ENCODE peak calls at places on chromosome 19, in eight cellular contexts. Z is Right ventricle myocardium superior; V is psoas muscle; X is stimulated activated CD4-positive, alpha-beta T cell treated with anti-CD3 and anti-CD28 coated beads, Interleukin-2, amount 100 ng/mL, for 48 hours; D is WERI-Rb-1; T is glutamatergic neuron; U is progenitor cell of endocrine pancreas; O is GM23338. C is an unnamed sample.

GRCh38 chr19:47107201-47107952 is 6.2 kb downstream of the ZC3H4 start:
- DNase-seq in Z (no peak), V (no peak), X (no peak), D (no peak), T (no peak), U (no peak), O (no peak), C (no peak)

GRCh38 chr19:55857149-55857548 is 20.8 kb downstream of the NLRP4 start:
- DNase-seq in Z (no peak), V (no peak), X (no peak), D (no peak), T (no peak), U (no peak), O (no peak), C (no peak)

GRCh38 chr19:47619763-47620162 is 10.8 kb downstream of the BICRA start:
- DNase-seq in Z (no peak), V (no peak), X (no peak), D (no peak), T (no peak), U (no peak), O (peak; percentile 87), C (no peak)

GRCh38 chr19:34556500-34556899 is 74.9 kb downstream of the WTIP start:
- DNase-seq in Z (no peak), V (no peak), X (peak; percentile 19), D (peak; percentile 56), T (peak; percentile 49), U (no peak), O (peak; percentile 75), C (no peak)

GRCh38 chr19:35408284-35409171 is 37.7 kb downstream of the GPR42 start:
- DNase-seq in Z (no peak), V (no peak), X (no peak), D (no peak), T (no peak), U (no peak), O (no peak), C (no peak)

GRCh38 chr19:6800991-6801396 is 28.5 kb downstream of the VAV1 start:
- DNase-seq in Z (no peak), V (no peak), X (no peak), D (no peak), T (no peak), U (no peak), O (no peak), C (peak; percentile 15)

GRCh38 chr19:16889429-16889882 is 657 bp downstream of the F2RL3 start:
- DNase-seq in Z (peak; percentile 74), V (peak; percentile 70), X (no peak), D (no peak), T (no peak), U (no peak), O (no peak), C (no peak)

GRCh38 chr19:4589579-4590410 is 30.3 kb upstream of the SEMA6B start:
- DNase-seq in Z (peak; percentile 64), V (no peak), X (no peak), D (peak; percentile 73), T (peak; percentile 70), U (no peak), O (peak; percentile 54), C (no peak)

GRCh38 chr19:5498817-5499535 is 43.8 kb downstream of the ZNRF4 start:
- DNase-seq in Z (no peak), V (no peak), X (no peak), D (no peak), T (no peak), U (no peak), O (peak; percentile 87), C (no peak)

GRCh38 chr19:45173816-45174215 is 4.2 kb downstream of the TRAPPC6A start:
- DNase-seq in Z (peak; percentile 8), V (no peak), X (no peak), D (no peak), T (no peak), U (no peak), O (no peak), C (no peak)

GRCh38 chr19:44636439-44637389 is 7.0 kb upstream of the PVR start:
- DNase-seq in Z (no peak), V (no peak), X (no peak), D (no peak), T (no peak), U (no peak), O (no peak), C (no peak)

GRCh38 chr19:7862413-7862951 is 11.7 kb downstream of the PRR36 start:
- DNase-seq in Z (peak; percentile 64), V (peak; percentile 72), X (peak; percentile 48), D (no peak), T (peak; percentile 96), U (peak; percentile 90), O (peak; percentile 97), C (no peak)